ENCODE peak calls at places on chromosomes 3 and 15, in seven cellular contexts. N is GM12878, B is HCT116, U is HepG2, C is SK-N-SH, O is K562, Q is H1. Z is an unnamed sample.
A peak's percentile ranks its signal among the peaks of the same experiment; 100 is the strongest.

GRCh38 chr15:98322551-98322950 is 325.8 kb upstream of the IGF1R start:
- DNase-seq in C (no peak), U (no peak), Q (no peak), O (no peak), N (no peak), B (no peak), Z (no peak)

GRCh38 chr3:196599734-196600128 is 31.3 kb downstream of the FBXO45 start:
- DNase-seq in Q (peak; percentile 29), B (no peak), U (no peak), C (no peak), O (no peak), N (no peak), Z (no peak)

GRCh38 chr3:171860830-171861535 is 17.8 kb downstream of the TMEM212 start:
- DNase-seq in O (no peak), B (no peak), U (no peak), C (no peak), Q (no peak), N (no peak), Z (no peak)

GRCh38 chr3:57556459-57557087 is 499 bp downstream of the PDE12 start:
- DNase-seq in U (no peak), B (no peak), N (no peak), C (no peak), Q (peak; percentile 60), O (peak; percentile 26), Z (no peak)

GRCh38 chr3:48561045-48561736 is 2.4 kb downstream of the UCN2 start:
- DNase-seq in U (peak; percentile 71), O (peak; percentile 83), Q (peak; percentile 86), B (no peak), N (no peak), C (peak; percentile 83), Z (no peak)

GRCh38 chr3:25378912-25379311 is 49.2 kb upstream of the RARB start:
- DNase-seq in U (no peak), N (no peak), C (no peak), Q (no peak), B (no peak), O (no peak), Z (no peak)

GRCh38 chr3:186079925-186080324 is 29.0 kb downstream of the ETV5 start:
- DNase-seq in C (no peak), B (no peak), N (no peak), Q (no peak), U (no peak), O (no peak), Z (no peak)

GRCh38 chr3:58464875-58465274 is 27.0 kb upstream of the KCTD6 start:
- DNase-seq in B (peak; percentile 15), U (no peak), Q (no peak), O (no peak), N (no peak), C (no peak), Z (no peak)

GRCh38 chr3:128709038-128709437 is 16.9 kb upstream of the RAB7A start:
- DNase-seq in U (no peak), Q (no peak), B (no peak), N (no peak), O (no peak), C (no peak), Z (no peak)

GRCh38 chr3:106006001-106006400 is 137.2 kb upstream of the CBLB start:
- DNase-seq in B (no peak), C (no peak), O (no peak), U (no peak), N (no peak), Q (no peak), Z (no peak)

GRCh38 chr3:196115678-196116083 is 33.8 kb upstream of the TFRC start:
- DNase-seq in Q (no peak), U (no peak), C (no peak), N (peak; percentile 80), O (no peak), B (no peak), Z (no peak)

GRCh38 chr15:93171476-93171875 is 82.5 kb upstream of the RGMA start:
- DNase-seq in N (no peak), Q (no peak), O (no peak), C (no peak), B (no peak), U (no peak), Z (no peak)

GRCh38 chr3:12868039-12869024 is 27.0 kb upstream of the RPL32 start:
- DNase-seq in B (peak; percentile 75), C (peak; percentile 89), U (peak; percentile 77), Q (peak; percentile 80), O (peak; percentile 85), N (no peak), Z (peak; percentile 95)

GRCh38 chr15:78914027-78914764 is 30.6 kb downstream of the CTSH start:
- DNase-seq in B (no peak), Q (no peak), U (peak; percentile 14), C (no peak), O (no peak), N (no peak), Z (no peak)

GRCh38 chr15:58568157-58568571 is 136.4 kb downstream of the LIPC start:
- DNase-seq in Q (peak; percentile 30), U (no peak), B (no peak), C (no peak), O (peak; percentile 25), N (no peak), Z (no peak)

GRCh38 chr3:55091381-55092225 is 163.7 kb upstream of the LRTM1 start:
- DNase-seq in B (no peak), C (no peak), N (no peak), U (no peak), O (no peak), Q (no peak), Z (no peak)

GRCh38 chr15:63003836-63004610 is 38.5 kb upstream of the TPM1 start:
- DNase-seq in C (no peak), N (no peak), U (no peak), B (no peak), Q (no peak), O (no peak), Z (peak; percentile 31)

GRCh38 chr15:81161851-81162250 is 27.8 kb downstream of the CFAP161 start:
- DNase-seq in U (no peak), B (no peak), O (no peak), C (no peak), Q (no peak), N (no peak), Z (no peak)

GRCh38 chr3:9676780-9677179 is 26.9 kb upstream of the CPNE9 start:
- DNase-seq in B (no peak), Q (no peak), N (no peak), U (peak; percentile 9), O (no peak), C (no peak), Z (no peak)

GRCh38 chr3:187207624-187208023 is 10.3 kb downstream of the RTP1 start:
- DNase-seq in N (no peak), O (no peak), B (no peak), U (no peak), Q (no peak), C (no peak), Z (no peak)

GRCh38 chr3:186821429-186822367 is 15.4 kb upstream of the RFC4 start:
- DNase-seq in B (peak; percentile 36), Q (no peak), N (no peak), C (peak; percentile 54), U (peak; percentile 56), O (peak; percentile 26), Z (peak; percentile 86)

GRCh38 chr3:56365905-56366640 is 102.2 kb downstream of the ERC2 start:
- DNase-seq in N (no peak), C (no peak), O (no peak), Q (no peak), U (no peak), B (no peak), Z (no peak)

GRCh38 chr3:127488141-127488672 is 102.3 kb downstream of the TPRA1 start:
- DNase-seq in B (no peak), U (no peak), O (no peak), Q (peak; percentile 33), C (no peak), N (no peak), Z (no peak)

GRCh38 chr15:32029409-32029861 is 880 bp upstream of the CHRNA7 start:
- DNase-seq in N (no peak), C (peak; percentile 80), O (no peak), U (no peak), Q (peak; percentile 63), B (no peak), Z (no peak)

GRCh38 chr15:74995779-74996765 is 709 bp downstream of the SCAMP5 start:
- DNase-seq in U (peak; percentile 50), O (no peak), Q (peak; percentile 71), C (peak; percentile 89), N (no peak), B (no peak), Z (no peak)

GRCh38 chr3:126676919-126677705 is 22.2 kb upstream of the TXNRD3 start:
- DNase-seq in N (no peak), O (no peak), U (no peak), Q (peak; percentile 22), B (no peak), C (no peak), Z (no peak)

GRCh38 chr15:77457619-77458265 is 37.1 kb downstream of the HMG20A start:
- DNase-seq in Q (no peak), B (no peak), O (no peak), U (no peak), C (no peak), N (no peak), Z (no peak)

GRCh38 chr15:52528465-52529288 is at the start of gene MYO5A:
- DNase-seq in U (peak; percentile 15), C (peak; percentile 89), B (peak; percentile 22), O (peak; percentile 80), Q (peak; percentile 79), N (no peak), Z (peak; percentile 85)
- TF ChIP-seq JUND in U (no peak), C (no peak), B (no peak), O (no peak), Q (no peak), N (no peak), Z (no peak)

GRCh38 chr15:73822998-73823397 is 50.4 kb upstream of the TBC1D21 start:
- DNase-seq in O (no peak), N (no peak), C (no peak), U (no peak), Q (no peak), B (no peak), Z (peak; percentile 69)
- TF ChIP-seq JUND in O (no peak), N (no peak), C (no peak), U (no peak), Q (no peak), B (no peak), Z (no peak)

DNA sequence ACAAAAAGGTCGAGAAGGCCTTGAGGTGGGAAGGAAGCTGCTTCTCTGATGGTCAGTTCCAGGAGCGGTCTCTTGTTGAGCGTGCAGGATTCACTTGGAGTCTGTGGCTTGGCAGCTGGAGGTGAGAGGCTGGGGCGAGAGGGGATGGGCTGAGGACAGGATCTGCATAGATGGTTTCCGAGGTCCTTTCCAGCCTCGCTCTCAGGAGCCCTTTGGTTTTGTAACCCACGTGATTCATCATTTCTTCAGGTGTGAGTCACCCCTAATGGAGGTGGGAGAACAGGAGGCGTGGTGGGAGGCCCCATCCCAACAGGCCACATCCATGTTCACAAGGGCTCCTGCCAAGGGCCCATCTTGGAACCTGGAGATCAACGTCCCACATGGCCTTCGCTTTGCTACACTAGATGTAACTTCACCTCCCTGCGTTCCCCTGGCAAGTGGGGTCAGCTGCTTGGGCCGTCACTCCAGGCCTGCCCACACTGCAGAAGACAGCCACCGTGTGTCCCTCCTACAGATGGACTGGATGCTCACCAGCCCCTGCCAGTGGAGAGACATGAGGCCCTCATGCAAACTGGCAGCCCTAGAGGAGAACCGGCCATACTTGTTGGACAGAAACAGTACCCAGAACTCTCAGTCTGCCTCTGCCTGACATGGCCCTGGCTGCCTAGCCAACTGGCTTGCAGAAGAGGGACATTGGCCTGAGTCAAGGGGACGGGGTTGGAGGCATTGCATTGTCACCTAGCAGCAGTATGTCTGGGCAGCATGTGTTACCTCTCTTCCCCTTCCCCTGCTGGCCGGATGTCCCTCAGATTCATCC is 1.6 kb upstream of the PCSK6 start:
- DNase-seq in C (no peak), O (no peak), U (no peak), N (no peak), Q (peak; percentile 42), B (no peak), Z (peak; percentile 22)
- TF ChIP-seq JUND in C (no peak), O (no peak), U (no peak), N (no peak), Q (no peak), B (no peak), Z (no peak)

GRCh38 chr3:179558742-179559364 is 3.9 kb upstream of the ACTL6A start:
- DNase-seq in C (peak; percentile 82), N (peak; percentile 12), U (peak; percentile 48), Q (peak; percentile 72), B (peak; percentile 57), O (peak; percentile 38), Z (peak; percentile 92)
- TF ChIP-seq JUND in C (no peak), N (no peak), U (no peak), Q (no peak), B (no peak), O (no peak), Z (no peak)

Z was measured in T47D.